ENCODE peak calls at places on chromosomes 6 and 20, in six cellular contexts. Y is fibroblast of lung, V is NCI-H345, J is tibial artery, W is HCT116, E is HuH-7. R is an unnamed sample.

GRCh38 chr6:26033132-26033941 is 53.9 kb upstream of the HFE start:
- DNase-seq in E (peak), V (peak), Y (peak), J (peak), W (peak), R (peak)

GRCh38 chr6:169982461-169983386 is 231.3 kb downstream of the ERMARD start:
- DNase-seq in J (peak), Y (no peak), W (no peak), E (no peak), V (no peak), R (peak)

GRCh38 chr20:2145376-2145775 is 43.7 kb downstream of the STK35 start:
- DNase-seq in Y (no peak), E (no peak), J (no peak), W (no peak), V (no peak), R (no peak)

GRCh38 chr6:74519172-74519571 is 686.7 kb downstream of the COL12A1 start:
- DNase-seq in V (no peak), E (peak), W (no peak), Y (peak), J (no peak), R (no peak)

GRCh38 chr20:25486377-25486776 is 78.9 kb downstream of the GINS1 start:
- DNase-seq in V (no peak), E (no peak), W (no peak), J (no peak), Y (peak), R (peak)

GRCh38 chr6:160337991-160338390 is 10.2 kb upstream of the SLC22A3 start:
- DNase-seq in V (no peak), W (no peak), J (no peak), Y (no peak), E (no peak), R (no peak)

GRCh38 chr20:58987790-58988564 is 6.9 kb downstream of the NELFCD start:
- DNase-seq in Y (no peak), V (no peak), J (no peak), W (no peak), E (no peak), R (no peak)

GRCh38 chr20:50200482-50201104 is 10.0 kb downstream of the CEBPB start:
- DNase-seq in V (no peak), Y (no peak), W (no peak), E (no peak), J (no peak), R (no peak)

GRCh38 chr6:100554228-100554627 is 89.5 kb upstream of the SIM1 start:
- DNase-seq in V (peak), E (peak), W (no peak), Y (no peak), J (no peak), R (no peak)

GRCh38 chr6:152457949-152458624 is 179.1 kb downstream of the SYNE1 start:
- DNase-seq in W (no peak), E (no peak), V (no peak), J (no peak), Y (peak), R (no peak)

GRCh38 chr6:113318553-113318952 is 538.6 kb upstream of the MARCKS start:
- DNase-seq in J (no peak), E (no peak), V (peak), W (no peak), Y (peak), R (peak)

GRCh38 chr6:142886431-142887170 is 58.4 kb downstream of the HIVEP2 start:
- DNase-seq in J (no peak), V (peak), E (no peak), Y (peak), W (no peak), R (no peak)